ENCODE peak calls at places on chromosomes 11 and 22, in nine cellular contexts. Q, R, K, O, N, D, C, B and Y are unnamed samples.

GRCh38 chr11:92226331-92227232 is 2.0 kb downstream of the FAT3 start:
- DNase-seq in Q (no peak), R (no peak), K (no peak), O (no peak), N (no peak), D (no peak), C (no peak), B (no peak), Y (no peak)

GRCh38 chr11:110587129-110587528 is 125.1 kb downstream of the ARHGAP20 start:
- DNase-seq in Q (no peak), R (no peak), K (no peak), O (no peak), N (no peak), D (no peak), C (no peak), B (no peak), Y (no peak)

GRCh38 chr22:42114721-42115120 is 15.9 kb downstream of the CYP2D6 start:
- DNase-seq in Q (no peak), R (peak; percentile 36), K (peak; percentile 42), O (peak; percentile 16), N (no peak), D (no peak), C (no peak), B (no peak), Y (peak; percentile 31)

GRCh38 chr22:21978564-21979386 is 3.8 kb downstream of the TOP3B start:
- DNase-seq in Q (no peak), R (no peak), K (no peak), O (no peak), N (no peak), D (no peak), C (peak; percentile 47), B (no peak), Y (no peak)

GRCh38 chr22:24134090-24134846 is 47.0 kb upstream of the SUSD2 start:
- DNase-seq in Q (no peak), R (peak; percentile 33), K (peak; percentile 75), O (no peak), N (no peak), D (peak; percentile 29), C (peak; percentile 90), B (no peak), Y (no peak)

GRCh38 chr11:78860720-78861422 is 286.2 kb upstream of the NARS2 start:
- DNase-seq in Q (no peak), R (peak; percentile 24), K (peak; percentile 30), O (peak; percentile 35), N (peak; percentile 57), D (peak; percentile 23), C (no peak), B (no peak), Y (peak; percentile 54)

GRCh38 chr11:122863704-122864326 is 18.7 kb upstream of the JHY start:
- DNase-seq in Q (no peak), R (peak; percentile 59), K (peak; percentile 62), O (peak; percentile 64), N (peak; percentile 53), D (peak; percentile 51), C (no peak), B (no peak), Y (peak; percentile 67)

GRCh38 chr11:123357990-123358827 is 71.9 kb upstream of the GRAMD1B start:
- DNase-seq in Q (no peak), R (peak; percentile 5), K (peak; percentile 11), O (no peak), N (peak; percentile 16), D (peak; percentile 16), C (no peak), B (no peak), Y (peak; percentile 8)

GRCh38 chr11:128911239-128911638 is 20.1 kb downstream of the KCNJ5 start:
- DNase-seq in Q (no peak), R (no peak), K (no peak), O (no peak), N (no peak), D (no peak), C (peak; percentile 31), B (no peak), Y (no peak)

GRCh38 chr22:29934596-29934995 is 51.6 kb downstream of the MTMR3 start:
- DNase-seq in Q (no peak), R (no peak), K (no peak), O (no peak), N (no peak), D (no peak), C (no peak), B (no peak), Y (no peak)

GRCh38 chr11:27717801-27718229 is 17.6 kb upstream of the BDNF start:
- DNase-seq in Q (no peak), R (no peak), K (no peak), O (no peak), N (no peak), D (peak; percentile 62), C (no peak), B (no peak), Y (peak; percentile 19)

GRCh38 chr11:27719575-27719925 is 19.3 kb upstream of the BDNF start:
- DNase-seq in Q (no peak), R (no peak), K (no peak), O (no peak), N (no peak), D (no peak), C (no peak), B (no peak), Y (no peak)

GRCh38 chr11:27718346-27718852 is 18.1 kb upstream of the BDNF start:
- DNase-seq in Q (peak; percentile 93), R (peak; percentile 61), K (no peak), O (peak; percentile 84), N (peak; percentile 61), D (peak; percentile 95), C (no peak), B (peak; percentile 86), Y (peak; percentile 86)

GRCh38 chr11:27720277-27720830 is 20.1 kb upstream of the BDNF start:
- DNase-seq in Q (no peak), R (peak; percentile 54), K (no peak), O (peak; percentile 42), N (peak; percentile 75), D (peak; percentile 64), C (no peak), B (no peak), Y (peak; percentile 72)

GRCh38 chr11:27718853-27719574 is 18.8 kb upstream of the BDNF start:
- DNase-seq in Q (no peak), R (no peak), K (no peak), O (no peak), N (peak; percentile 36), D (peak; percentile 72), C (peak; percentile 63), B (no peak), Y (peak; percentile 55)
- H3K4me3 ChIP-seq in Q (peak overlapping the region; percentile 84), R (peak overlapping the region; percentile 41), K (no peak overlapping the region), O (peak overlapping the region; percentile 68), N (peak overlapping the region; percentile 52), D (peak overlapping the region; percentile 67), C (peak overlapping the region; percentile 26), B (peak overlapping the region; percentile 90), Y (peak overlapping the region; percentile 71)

GRCh38 chr11:6237903-6238302 is 986 bp upstream of the CNGA4 start:
- DNase-seq in Q (no peak), R (no peak), K (no peak), O (no peak), N (no peak), D (no peak), C (no peak), B (no peak), Y (no peak)

GRCh38 chr11:6238902-6239301 is at the start of gene CNGA4:
- DNase-seq in Q (no peak), R (no peak), K (no peak), O (no peak), N (no peak), D (no peak), C (no peak), B (no peak), Y (no peak)

GRCh38 chr11:6241316-6241715 is 2.4 kb downstream of the CNGA4 start:
- DNase-seq in Q (no peak), R (no peak), K (no peak), O (no peak), N (no peak), D (no peak), C (no peak), B (no peak), Y (no peak)

GRCh38 chr11:6240691-6241285 is 1.9 kb downstream of the CNGA4 start:
- DNase-seq in Q (no peak), R (no peak), K (peak; percentile 68), O (no peak), N (no peak), D (no peak), C (no peak), B (no peak), Y (no peak)

DNA sequence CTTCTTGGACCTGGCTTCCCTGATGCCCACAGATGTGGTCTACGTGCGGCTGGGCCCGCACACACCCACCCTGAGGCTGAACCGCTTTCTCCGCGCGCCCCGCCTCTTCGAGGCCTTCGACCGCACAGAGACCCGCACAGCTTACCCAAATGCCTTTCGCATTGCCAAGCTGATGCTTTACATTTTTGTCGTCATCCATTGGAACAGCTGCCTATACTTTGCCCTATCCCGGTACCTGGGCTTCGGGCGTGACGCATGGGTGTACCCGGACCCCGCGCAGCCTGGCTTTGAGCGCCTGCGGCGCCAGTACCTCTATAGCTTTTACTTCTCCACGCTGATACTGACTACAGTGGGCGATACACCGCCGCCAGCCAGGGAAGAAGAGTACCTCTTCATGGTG is 1.2 kb downstream of the CNGA4 start:
- DNase-seq in Q (no peak), R (no peak), K (no peak), O (no peak), N (no peak), D (no peak), C (no peak), B (no peak), Y (no peak)
- H3K4me3 ChIP-seq in Q (no peak overlapping the region), R (no peak overlapping the region), K (no peak overlapping the region), O (no peak overlapping the region), N (no peak overlapping the region), D (no peak overlapping the region), C (no peak overlapping the region), B (no peak overlapping the region), Y (no peak overlapping the region)

GRCh38 chr11:12674571-12674935 is 332 bp downstream of the TEAD1 start:
- DNase-seq in Q (no peak), R (no peak), K (no peak), O (no peak), N (peak; percentile 36), D (no peak), C (no peak), B (no peak), Y (peak; percentile 23)
- H3K4me3 ChIP-seq in Q (peak overlapping the region; percentile 68), R (peak overlapping the region; percentile 87), K (no peak overlapping the region), O (peak overlapping the region; percentile 57), N (peak overlapping the region; percentile 39), D (peak overlapping the region; percentile 80), C (peak overlapping the region; percentile 62), B (peak overlapping the region; percentile 76), Y (peak overlapping the region; percentile 80)

GRCh38 chr11:12693485-12694181 is 19.4 kb downstream of the TEAD1 start:
- DNase-seq in Q (peak; percentile 94), R (peak; percentile 99), K (peak; percentile 50), O (peak; percentile 93), N (peak; percentile 95), D (peak; percentile 99), C (peak; percentile 71), B (peak; percentile 91), Y (peak; percentile 98)

GRCh38 chr11:12692238-12693074 is 18.2 kb downstream of the TEAD1 start:
- DNase-seq in Q (peak; percentile 83), R (peak; percentile 99), K (no peak), O (peak; percentile 90), N (peak; percentile 59), D (peak; percentile 97), C (peak; percentile 82), B (peak; percentile 63), Y (peak; percentile 97)

GRCh38 chr11:12694182-12694531 is 19.9 kb downstream of the TEAD1 start:
- DNase-seq in Q (no peak), R (peak; percentile 46), K (no peak), O (no peak), N (no peak), D (no peak), C (no peak), B (no peak), Y (no peak)

GRCh38 chr11:12691473-12691872 is 17.3 kb downstream of the TEAD1 start:
- DNase-seq in Q (no peak), R (peak; percentile 60), K (no peak), O (peak; percentile 63), N (no peak), D (peak; percentile 52), C (no peak), B (no peak), Y (no peak)

GRCh38 chr11:12693075-12693473 is 18.9 kb downstream of the TEAD1 start:
- DNase-seq in Q (no peak), R (peak; percentile 79), K (no peak), O (no peak), N (no peak), D (peak; percentile 83), C (no peak), B (no peak), Y (no peak)
- H3K4me3 ChIP-seq in Q (peak overlapping the region; percentile 28), R (peak overlapping the region; percentile 28), K (no peak overlapping the region), O (peak overlapping the region; percentile 4), N (no peak overlapping the region), D (peak overlapping the region; percentile 14), C (no peak overlapping the region), B (peak overlapping the region; percentile 32), Y (peak overlapping the region; percentile 3)